ENCODE peak calls at places on chromosomes 5 and 9, in nine cellular contexts. One of them, this sample, is unnamed.

GRCh38 chr9:114387678-114388431 is at the start of gene AKNA:
- DNase-seq in heart right ventricle: peak; percentile 77
- DNase-seq in activated CD4-positive, alpha-beta T cell treated with anti-CD3 and anti-CD28 coated beads, Interleukin-2, amount 50 U/mL, for 1 hour: peak; percentile 86
- DNase-seq in activated T-helper 1 cell treated with anti-CD3 and anti-CD28 coated beads, Interleukin-2, amount 50 U/mL, for 16 hours: peak; percentile 70
- DNase-seq in endothelial cell: peak; percentile 86
- DNase-seq in lung microvascular endothelial cell: no peak
- DNase-seq in stimulated activated CD4-positive, alpha-beta T cell treated with anti-CD3 and anti-CD28 coated beads, TNF-alpha, amount 100 ng/mL, for 1 hour: peak; percentile 62
- DNase-seq in myocyte: peak; percentile 55
- DNase-seq in NCI-H510A: peak; percentile 76
- DNase-seq in this sample: no peak

GRCh38 chr5:94891565-94892362 is 273.3 kb downstream of the SLF1 start:
- DNase-seq in heart right ventricle: no peak
- DNase-seq in activated CD4-positive, alpha-beta T cell treated with anti-CD3 and anti-CD28 coated beads, Interleukin-2, amount 50 U/mL, for 1 hour: no peak
- DNase-seq in activated T-helper 1 cell treated with anti-CD3 and anti-CD28 coated beads, Interleukin-2, amount 50 U/mL, for 16 hours: no peak
- DNase-seq in endothelial cell: no peak
- DNase-seq in lung microvascular endothelial cell: no peak
- DNase-seq in stimulated activated CD4-positive, alpha-beta T cell treated with anti-CD3 and anti-CD28 coated beads, TNF-alpha, amount 100 ng/mL, for 1 hour: no peak
- DNase-seq in myocyte: no peak
- DNase-seq in NCI-H510A: no peak
- DNase-seq in this sample: no peak

GRCh38 chr5:139863855-139864558 is 68.4 kb downstream of the PSD2 start:
- DNase-seq in heart right ventricle: peak; percentile 65
- DNase-seq in activated CD4-positive, alpha-beta T cell treated with anti-CD3 and anti-CD28 coated beads, Interleukin-2, amount 50 U/mL, for 1 hour: peak; percentile 49
- DNase-seq in activated T-helper 1 cell treated with anti-CD3 and anti-CD28 coated beads, Interleukin-2, amount 50 U/mL, for 16 hours: peak; percentile 34
- DNase-seq in endothelial cell: peak; percentile 80
- DNase-seq in lung microvascular endothelial cell: peak; percentile 77
- DNase-seq in stimulated activated CD4-positive, alpha-beta T cell treated with anti-CD3 and anti-CD28 coated beads, TNF-alpha, amount 100 ng/mL, for 1 hour: peak; percentile 4
- DNase-seq in myocyte: peak; percentile 66
- DNase-seq in NCI-H510A: no peak
- DNase-seq in this sample: peak; percentile 40

GRCh38 chr5:151251001-151251551 is 1.9 kb upstream of the GM2A start:
- DNase-seq in heart right ventricle: no peak
- DNase-seq in activated CD4-positive, alpha-beta T cell treated with anti-CD3 and anti-CD28 coated beads, Interleukin-2, amount 50 U/mL, for 1 hour: peak; percentile 15
- DNase-seq in activated T-helper 1 cell treated with anti-CD3 and anti-CD28 coated beads, Interleukin-2, amount 50 U/mL, for 16 hours: peak; percentile 9
- DNase-seq in endothelial cell: no peak
- DNase-seq in lung microvascular endothelial cell: no peak
- DNase-seq in stimulated activated CD4-positive, alpha-beta T cell treated with anti-CD3 and anti-CD28 coated beads, TNF-alpha, amount 100 ng/mL, for 1 hour: no peak
- DNase-seq in myocyte: no peak
- DNase-seq in NCI-H510A: no peak
- DNase-seq in this sample: no peak

GRCh38 chr9:114850871-114851270 is 45.0 kb upstream of the TNFSF15 start:
- DNase-seq in heart right ventricle: no peak
- DNase-seq in activated CD4-positive, alpha-beta T cell treated with anti-CD3 and anti-CD28 coated beads, Interleukin-2, amount 50 U/mL, for 1 hour: no peak
- DNase-seq in activated T-helper 1 cell treated with anti-CD3 and anti-CD28 coated beads, Interleukin-2, amount 50 U/mL, for 16 hours: no peak
- DNase-seq in endothelial cell: no peak
- DNase-seq in lung microvascular endothelial cell: no peak
- DNase-seq in stimulated activated CD4-positive, alpha-beta T cell treated with anti-CD3 and anti-CD28 coated beads, TNF-alpha, amount 100 ng/mL, for 1 hour: no peak
- DNase-seq in myocyte: no peak
- DNase-seq in NCI-H510A: no peak
- DNase-seq in this sample: no peak

GRCh38 chr5:43773032-43773830 is 170.3 kb downstream of the NNT start:
- DNase-seq in heart right ventricle: no peak
- DNase-seq in activated CD4-positive, alpha-beta T cell treated with anti-CD3 and anti-CD28 coated beads, Interleukin-2, amount 50 U/mL, for 1 hour: no peak
- DNase-seq in activated T-helper 1 cell treated with anti-CD3 and anti-CD28 coated beads, Interleukin-2, amount 50 U/mL, for 16 hours: no peak
- DNase-seq in endothelial cell: no peak
- DNase-seq in lung microvascular endothelial cell: peak; percentile 61
- DNase-seq in stimulated activated CD4-positive, alpha-beta T cell treated with anti-CD3 and anti-CD28 coated beads, TNF-alpha, amount 100 ng/mL, for 1 hour: no peak
- DNase-seq in myocyte: peak; percentile 26
- DNase-seq in NCI-H510A: no peak
- DNase-seq in this sample: no peak

GRCh38 chr5:109585012-109585599 is 104.6 kb upstream of the MAN2A1 start:
- DNase-seq in heart right ventricle: no peak
- DNase-seq in activated CD4-positive, alpha-beta T cell treated with anti-CD3 and anti-CD28 coated beads, Interleukin-2, amount 50 U/mL, for 1 hour: no peak
- DNase-seq in activated T-helper 1 cell treated with anti-CD3 and anti-CD28 coated beads, Interleukin-2, amount 50 U/mL, for 16 hours: no peak
- DNase-seq in endothelial cell: no peak
- DNase-seq in lung microvascular endothelial cell: no peak
- DNase-seq in stimulated activated CD4-positive, alpha-beta T cell treated with anti-CD3 and anti-CD28 coated beads, TNF-alpha, amount 100 ng/mL, for 1 hour: no peak
- DNase-seq in myocyte: peak; percentile 24
- DNase-seq in NCI-H510A: no peak
- DNase-seq in this sample: no peak

GRCh38 chr9:123049589-123050222 is 16.2 kb downstream of the GPR21 start:
- DNase-seq in heart right ventricle: no peak
- DNase-seq in activated CD4-positive, alpha-beta T cell treated with anti-CD3 and anti-CD28 coated beads, Interleukin-2, amount 50 U/mL, for 1 hour: no peak
- DNase-seq in activated T-helper 1 cell treated with anti-CD3 and anti-CD28 coated beads, Interleukin-2, amount 50 U/mL, for 16 hours: no peak
- DNase-seq in endothelial cell: no peak
- DNase-seq in lung microvascular endothelial cell: peak; percentile 42
- DNase-seq in stimulated activated CD4-positive, alpha-beta T cell treated with anti-CD3 and anti-CD28 coated beads, TNF-alpha, amount 100 ng/mL, for 1 hour: no peak
- DNase-seq in myocyte: peak; percentile 73
- DNase-seq in NCI-H510A: no peak
- DNase-seq in this sample: no peak

GRCh38 chr9:22244141-22245011 is 202.2 kb upstream of the DMRTA1 start:
- DNase-seq in heart right ventricle: no peak
- DNase-seq in activated CD4-positive, alpha-beta T cell treated with anti-CD3 and anti-CD28 coated beads, Interleukin-2, amount 50 U/mL, for 1 hour: peak; percentile 14
- DNase-seq in activated T-helper 1 cell treated with anti-CD3 and anti-CD28 coated beads, Interleukin-2, amount 50 U/mL, for 16 hours: no peak
- DNase-seq in endothelial cell: peak; percentile 55
- DNase-seq in lung microvascular endothelial cell: peak; percentile 73
- DNase-seq in stimulated activated CD4-positive, alpha-beta T cell treated with anti-CD3 and anti-CD28 coated beads, TNF-alpha, amount 100 ng/mL, for 1 hour: no peak
- DNase-seq in myocyte: peak; percentile 78
- DNase-seq in NCI-H510A: no peak
- DNase-seq in this sample: peak; percentile 45

GRCh38 chr9:115034801-115035200 is 83.2 kb downstream of the TNC start:
- DNase-seq in heart right ventricle: no peak
- DNase-seq in activated CD4-positive, alpha-beta T cell treated with anti-CD3 and anti-CD28 coated beads, Interleukin-2, amount 50 U/mL, for 1 hour: no peak
- DNase-seq in activated T-helper 1 cell treated with anti-CD3 and anti-CD28 coated beads, Interleukin-2, amount 50 U/mL, for 16 hours: no peak
- DNase-seq in endothelial cell: no peak
- DNase-seq in lung microvascular endothelial cell: no peak
- DNase-seq in stimulated activated CD4-positive, alpha-beta T cell treated with anti-CD3 and anti-CD28 coated beads, TNF-alpha, amount 100 ng/mL, for 1 hour: no peak
- DNase-seq in myocyte: peak; percentile 73
- DNase-seq in NCI-H510A: no peak
- DNase-seq in this sample: no peak

GRCh38 chr9:105437704-105438103 is 10.1 kb upstream of the FSD1L start:
- DNase-seq in heart right ventricle: no peak
- DNase-seq in activated CD4-positive, alpha-beta T cell treated with anti-CD3 and anti-CD28 coated beads, Interleukin-2, amount 50 U/mL, for 1 hour: no peak
- DNase-seq in activated T-helper 1 cell treated with anti-CD3 and anti-CD28 coated beads, Interleukin-2, amount 50 U/mL, for 16 hours: no peak
- DNase-seq in endothelial cell: no peak
- DNase-seq in lung microvascular endothelial cell: no peak
- DNase-seq in stimulated activated CD4-positive, alpha-beta T cell treated with anti-CD3 and anti-CD28 coated beads, TNF-alpha, amount 100 ng/mL, for 1 hour: no peak
- DNase-seq in myocyte: no peak
- DNase-seq in NCI-H510A: no peak
- DNase-seq in this sample: no peak

GRCh38 chr9:70480405-70480980 is 66.0 kb upstream of the KLF9 start:
- DNase-seq in heart right ventricle: peak; percentile 66
- DNase-seq in activated CD4-positive, alpha-beta T cell treated with anti-CD3 and anti-CD28 coated beads, Interleukin-2, amount 50 U/mL, for 1 hour: no peak
- DNase-seq in activated T-helper 1 cell treated with anti-CD3 and anti-CD28 coated beads, Interleukin-2, amount 50 U/mL, for 16 hours: no peak
- DNase-seq in endothelial cell: no peak
- DNase-seq in lung microvascular endothelial cell: peak; percentile 45
- DNase-seq in stimulated activated CD4-positive, alpha-beta T cell treated with anti-CD3 and anti-CD28 coated beads, TNF-alpha, amount 100 ng/mL, for 1 hour: no peak
- DNase-seq in myocyte: peak; percentile 70
- DNase-seq in NCI-H510A: peak; percentile 26
- DNase-seq in this sample: peak; percentile 66

GRCh38 chr5:151476054-151476453 is 28.7 kb downstream of the SLC36A1 start:
- DNase-seq in heart right ventricle: no peak
- DNase-seq in activated CD4-positive, alpha-beta T cell treated with anti-CD3 and anti-CD28 coated beads, Interleukin-2, amount 50 U/mL, for 1 hour: no peak
- DNase-seq in activated T-helper 1 cell treated with anti-CD3 and anti-CD28 coated beads, Interleukin-2, amount 50 U/mL, for 16 hours: no peak
- DNase-seq in endothelial cell: no peak
- DNase-seq in lung microvascular endothelial cell: no peak
- DNase-seq in stimulated activated CD4-positive, alpha-beta T cell treated with anti-CD3 and anti-CD28 coated beads, TNF-alpha, amount 100 ng/mL, for 1 hour: no peak
- DNase-seq in myocyte: no peak
- DNase-seq in NCI-H510A: no peak
- DNase-seq in this sample: no peak

GRCh38 chr9:74078647-74079046 is 418.5 kb upstream of the RORB start:
- DNase-seq in heart right ventricle: no peak
- DNase-seq in activated CD4-positive, alpha-beta T cell treated with anti-CD3 and anti-CD28 coated beads, Interleukin-2, amount 50 U/mL, for 1 hour: no peak
- DNase-seq in activated T-helper 1 cell treated with anti-CD3 and anti-CD28 coated beads, Interleukin-2, amount 50 U/mL, for 16 hours: no peak
- DNase-seq in endothelial cell: no peak
- DNase-seq in lung microvascular endothelial cell: no peak
- DNase-seq in stimulated activated CD4-positive, alpha-beta T cell treated with anti-CD3 and anti-CD28 coated beads, TNF-alpha, amount 100 ng/mL, for 1 hour: no peak
- DNase-seq in myocyte: no peak
- DNase-seq in NCI-H510A: no peak
- DNase-seq in this sample: no peak